ENCODE peak calls at places on chromosomes 6 and 20, in ten cellular contexts. Q is AG09309, I is endothelial cell of umbilical vein, A is cardiac fibroblast, G is NB4, N is cardiac muscle cell, M is A549, P is fibroblast of pulmonary artery, S is kidney, Z is suprapubic skin. O is an unnamed sample.

GRCh38 chr6:11535801-11536230 is 1.7 kb upstream of the TMEM170B start:
- DNase-seq in Q (no peak), Z (no peak), N (peak), I (peak), M (no peak), G (peak), A (peak), S (no peak), P (peak), O (peak)

GRCh38 chr6:32882879-32883250 is 28.9 kb downstream of the PSMB9 start:
- DNase-seq in P (peak), A (peak), G (no peak), Z (no peak), M (no peak), N (peak), I (no peak), S (no peak), Q (no peak), O (no peak)

GRCh38 chr6:79076160-79076559 is 1.9 kb downstream of the PHIP start:
- DNase-seq in P (peak), N (peak), G (peak), Z (no peak), S (no peak), A (peak), M (no peak), I (peak), Q (no peak), O (no peak)

GRCh38 chr6:148492654-148493290 is 150.1 kb downstream of the SASH1 start:
- DNase-seq in Q (no peak), P (peak), G (no peak), N (no peak), M (no peak), S (no peak), Z (no peak), I (no peak), A (no peak), O (no peak)

GRCh38 chr6:48212501-48212900 is 101.5 kb upstream of the PTCHD4 start:
- DNase-seq in Z (no peak), S (no peak), P (no peak), A (no peak), N (no peak), M (no peak), I (no peak), Q (no peak), G (no peak), O (no peak)

GRCh38 chr20:41279546-41280225 is 37.8 kb downstream of the ZHX3 start:
- DNase-seq in Z (no peak), P (no peak), A (no peak), Q (no peak), G (no peak), I (peak), N (no peak), M (no peak), S (no peak), O (no peak)

GRCh38 chr20:36090223-36090622 is 64.3 kb upstream of the EPB41L1 start:
- DNase-seq in G (no peak), I (no peak), Z (no peak), M (no peak), S (no peak), N (no peak), Q (no peak), A (no peak), P (no peak), O (no peak)

GRCh38 chr6:163427498-163428254 is 13.2 kb downstream of the QKI start:
- DNase-seq in G (peak), S (no peak), I (peak), A (peak), M (no peak), P (peak), Q (peak), Z (no peak), N (peak), O (peak)

GRCh38 chr20:38590682-38591483 is 9.9 kb downstream of the ADIG start:
- DNase-seq in M (no peak), S (no peak), I (no peak), Q (no peak), A (no peak), Z (no peak), N (no peak), P (no peak), G (no peak), O (no peak)

GRCh38 chr6:54366647-54367327 is 58.5 kb downstream of the TINAG start:
- DNase-seq in P (peak), I (peak), G (no peak), N (peak), Q (no peak), S (no peak), M (no peak), A (peak), Z (no peak), O (no peak)

GRCh38 chr20:53866787-53867740 is 203.3 kb downstream of the BCAS1 start:
- DNase-seq in N (peak), G (no peak), I (no peak), P (no peak), M (no peak), S (no peak), Q (no peak), Z (no peak), A (peak), O (no peak)

GRCh38 chr6:155142163-155142901 is 121.5 kb upstream of the CLDN20 start:
- DNase-seq in I (peak), P (peak), G (no peak), N (peak), S (no peak), Q (no peak), Z (no peak), A (no peak), M (no peak), O (no peak)

GRCh38 chr6:169169375-169169774 is 84.3 kb downstream of the THBS2 start:
- DNase-seq in A (peak), Z (no peak), G (no peak), P (peak), M (no peak), S (peak), I (no peak), Q (no peak), N (peak), O (no peak)

GRCh38 chr20:828987-829386 is 4.5 kb upstream of the FAM110A start:
- DNase-seq in M (no peak), N (peak), I (no peak), G (no peak), Q (no peak), Z (no peak), S (no peak), P (no peak), A (no peak), O (no peak)

GRCh38 chr6:40387871-40388264 is 199.3 kb downstream of the LRFN2 start:
- DNase-seq in A (no peak), S (no peak), P (no peak), M (no peak), I (no peak), N (no peak), G (no peak), Z (no peak), Q (no peak), O (no peak)

GRCh38 chr20:46142124-46142523 is 24.0 kb downstream of the CD40 start:
- DNase-seq in G (no peak), A (no peak), I (no peak), N (no peak), M (no peak), S (no peak), P (no peak), Q (no peak), Z (no peak), O (no peak)

GRCh38 chr6:38346291-38347079 is 293.2 kb downstream of the BTBD9 start:
- DNase-seq in P (peak), Z (no peak), G (no peak), I (peak), A (peak), S (no peak), N (peak), M (no peak), Q (peak), O (peak)

GRCh38 chr6:107786709-107787588 is 37.2 kb downstream of the SCML4 start:
- DNase-seq in S (no peak), A (no peak), Q (no peak), I (no peak), Z (no peak), G (no peak), M (no peak), N (no peak), P (no peak), O (no peak)

GRCh38 chr6:124535746-124536145 is 426.5 kb upstream of the RNF217 start:
- DNase-seq in A (peak), M (peak), I (peak), N (peak), S (no peak), Z (no peak), Q (no peak), P (peak), G (no peak), O (peak)

GRCh38 chr6:161138545-161139303 is 135.1 kb downstream of the AGPAT4 start:
- DNase-seq in Z (no peak), P (no peak), M (no peak), S (no peak), N (no peak), I (no peak), A (no peak), Q (no peak), G (no peak), O (no peak)

GRCh38 chr20:56343861-56344381 is 14.9 kb upstream of the FAM210B start:
- DNase-seq in I (peak), A (peak), Z (no peak), N (peak), S (peak), Q (no peak), G (peak), M (peak), P (peak), O (peak)

GRCh38 chr20:38270869-38271608 is 10.5 kb upstream of the KIAA1755 start:
- DNase-seq in P (peak), S (peak), M (peak), A (peak), Z (no peak), Q (peak), N (peak), I (peak), G (peak), O (peak)

GRCh38 chr20:18679020-18679419 is 91.2 kb downstream of the DTD1 start:
- DNase-seq in P (peak), G (no peak), M (no peak), S (no peak), I (no peak), Z (no peak), Q (no peak), N (peak), A (peak), O (peak)

GRCh38 chr20:38932457-38933120 is 6.4 kb downstream of the FAM83D start:
- DNase-seq in M (no peak), S (no peak), G (peak), I (peak), Z (no peak), Q (no peak), N (peak), A (peak), P (peak), O (peak)

GRCh38 chr6:142112451-142113061 is 20.2 kb upstream of the GJE1 start:
- DNase-seq in G (peak), S (no peak), P (peak), I (peak), A (peak), Z (peak), Q (peak), N (peak), M (peak), O (peak)

GRCh38 chr20:19802492-19803158 is 44.6 kb downstream of the RIN2 start:
- DNase-seq in M (peak), N (no peak), S (no peak), Q (no peak), A (peak), Z (no peak), I (peak), P (no peak), G (peak), O (no peak)

GRCh38 chr6:158026054-158026900 is 44.6 kb downstream of the SYNJ2 start:
- DNase-seq in Q (peak), A (peak), G (peak), S (peak), I (peak), P (peak), N (peak), M (peak), Z (peak), O (peak)

GRCh38 chr20:14069796-14070195 is 74.5 kb downstream of the MACROD2 start:
- DNase-seq in I (no peak), P (no peak), Z (no peak), G (peak), A (no peak), N (no peak), S (no peak), Q (no peak), M (no peak), O (peak)

GRCh38 chr20:40477805-40478204 is 211.2 kb downstream of the MAFB start:
- DNase-seq in S (no peak), I (no peak), N (no peak), Z (no peak), M (no peak), P (no peak), Q (no peak), A (no peak), G (no peak), O (no peak)

GRCh38 chr6:21100959-21101358 is 492.6 kb upstream of the SOX4 start:
- DNase-seq in N (no peak), G (no peak), P (no peak), Z (no peak), A (no peak), Q (no peak), I (no peak), S (no peak), M (no peak), O (no peak)

GRCh38 chr6:111171577-111172400 is 84.5 kb downstream of the SLC16A10 start:
- DNase-seq in G (no peak), S (no peak), Q (no peak), M (no peak), Z (no peak), I (no peak), A (no peak), P (no peak), N (no peak), O (no peak)

GRCh38 chr6:35173068-35174042 is 32.2 kb upstream of the TCP11 start:
- DNase-seq in Q (peak), I (no peak), S (no peak), Z (peak), A (peak), N (no peak), G (no peak), M (no peak), P (no peak), O (no peak)

GRCh38 chr20:17898548-17898994 is 70.0 kb downstream of the SNX5 start:
- DNase-seq in M (peak), G (peak), Z (peak), A (peak), N (peak), Q (no peak), I (peak), S (no peak), P (peak), O (peak)

GRCh38 chr6:143962644-143962929 is 45.5 kb downstream of the PLAGL1 start:
- DNase-seq in Q (peak), P (peak), Z (no peak), S (no peak), A (peak), M (no peak), N (peak), G (no peak), I (peak), O (peak)

GRCh38 chr20:21981607-21982344 is 276.3 kb downstream of the PAX1 start:
- DNase-seq in N (no peak), Q (peak), S (no peak), I (no peak), Z (no peak), M (no peak), A (peak), G (no peak), P (peak), O (no peak)

GRCh38 chr6:27136077-27136644 is 111.3 kb upstream of the PRSS16 start:
- DNase-seq in Q (no peak), G (no peak), A (no peak), I (no peak), S (no peak), Z (no peak), P (no peak), N (no peak), M (no peak), O (no peak)

GRCh38 chr6:10951675-10952282 is 64.9 kb downstream of the SYCP2L start:
- DNase-seq in P (peak), A (peak), N (peak), G (peak), I (peak), Z (no peak), Q (peak), S (no peak), M (peak), O (peak)

GRCh38 chr6:110360671-110361070 is 2.5 kb upstream of the METTL24 start:
- DNase-seq in M (no peak), I (no peak), Q (no peak), A (no peak), N (no peak), Z (no peak), S (no peak), G (no peak), P (no peak), O (no peak)

GRCh38 chr20:40339661-40340449 is 349.2 kb downstream of the MAFB start:
- DNase-seq in Z (no peak), Q (no peak), G (peak), S (no peak), I (no peak), A (no peak), N (no peak), M (no peak), P (no peak), O (no peak)

DNA sequence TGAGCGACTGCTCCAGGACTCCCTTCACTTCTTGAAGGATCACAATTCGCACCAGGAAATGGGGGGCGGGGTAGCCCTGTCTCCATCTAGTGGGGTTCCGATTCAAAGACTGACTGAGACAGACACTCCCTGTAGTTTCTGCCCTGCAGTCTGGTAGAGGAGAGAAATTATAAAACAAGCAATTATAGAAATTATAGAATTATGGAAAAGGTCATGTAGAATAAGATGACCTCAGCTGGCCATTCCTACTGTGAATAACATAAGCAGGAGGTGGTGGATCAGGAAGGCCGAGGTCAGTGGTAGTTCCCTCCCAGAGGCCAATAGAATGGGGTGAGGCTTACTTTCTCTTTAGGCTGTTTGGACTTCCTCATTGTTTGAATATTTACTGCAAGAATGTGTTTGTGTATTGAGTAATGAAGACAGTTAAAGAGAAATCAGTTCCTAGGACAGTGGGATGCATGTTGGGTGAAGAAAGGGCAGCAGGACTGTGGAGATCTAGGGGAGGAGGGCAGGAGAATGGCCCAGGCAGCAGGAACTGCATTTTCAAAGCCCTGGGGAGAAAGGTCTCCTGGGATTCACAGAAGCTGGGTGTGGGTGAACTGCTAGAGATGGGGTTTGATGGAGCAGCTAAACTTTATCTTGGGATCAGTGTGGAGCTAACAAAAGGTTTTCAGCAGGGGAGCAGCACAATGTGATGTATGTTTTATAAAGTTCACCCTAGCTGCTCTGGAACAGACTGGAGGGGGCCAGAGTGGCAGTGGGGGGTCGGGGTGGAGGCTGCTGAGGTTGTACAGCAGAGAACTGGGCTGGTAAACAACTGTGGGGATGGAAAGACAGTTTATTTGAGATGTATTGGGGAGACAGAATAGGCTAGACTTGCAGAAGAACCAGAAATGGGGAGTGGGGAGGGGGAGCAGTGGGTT is 2.1 kb downstream of the ZNF341 start:
- DNase-seq in P (peak), A (peak), Q (no peak), S (no peak), Z (no peak), G (peak), I (peak), M (peak), N (peak), O (no peak)
- TF ChIP-seq CTCF in P (no peak), A (no peak), Q (no peak), S (no peak), Z (no peak), G (peak), I (no peak), M (no peak), N (no peak), O (no peak)

GRCh38 chr6:43090557-43090952 is 14.4 kb downstream of the PTK7 start:
- DNase-seq in Q (peak), S (no peak), N (no peak), A (no peak), P (no peak), G (no peak), Z (no peak), I (no peak), M (no peak), O (no peak)
- H3K4me3 ChIP-seq in Q (no peak), S (no peak), N (no peak), A (no peak), P (no peak), G (no peak), Z (no peak), I (no peak), M (no peak), O (no peak)

DNA sequence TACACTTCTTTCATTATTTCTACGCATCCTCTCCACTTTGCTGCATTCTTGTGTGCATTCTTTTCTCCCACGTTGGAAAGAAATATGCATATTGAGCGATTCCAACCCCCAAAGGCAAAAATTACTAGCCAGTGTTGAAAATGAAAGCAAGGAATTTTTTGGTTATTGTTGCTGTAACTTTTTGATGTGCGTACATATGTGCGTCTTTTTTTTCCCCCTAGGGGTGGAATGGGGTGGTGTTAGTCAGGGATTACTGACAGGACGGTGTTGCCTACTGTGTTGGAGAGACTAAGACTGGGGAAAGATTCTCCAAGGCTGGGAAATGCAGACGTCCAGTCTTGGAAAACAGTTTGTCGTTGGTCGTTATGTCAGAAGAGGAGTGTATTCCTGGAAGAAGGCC is 44.2 kb upstream of the ESR1 start:
- DNase-seq in G (no peak), Z (no peak), S (no peak), Q (no peak), P (peak), N (peak), A (peak), I (no peak), M (no peak), O (peak)
- TF ChIP-seq CTCF in G (no peak), Z (peak), S (no peak), Q (peak), P (peak), N (peak), A (peak), I (peak), M (no peak), O (peak)

GRCh38 chr6:31354788-31355539 is 2.0 kb downstream of the HLA-B start:
- DNase-seq in G (no peak), M (no peak), Q (no peak), I (no peak), Z (no peak), P (no peak), N (no peak), S (no peak), A (no peak), O (no peak)
- H3K4me3 ChIP-seq in G (no peak), M (no peak), Q (no peak), I (no peak), Z (peak), P (no peak), N (no peak), S (peak), A (peak), O (no peak)

GRCh38 chr6:34062815-34063214 is 83.1 kb downstream of the GRM4 start:
- DNase-seq in S (no peak), I (no peak), A (no peak), G (no peak), Q (no peak), N (no peak), M (no peak), Z (no peak), P (no peak), O (no peak)
- TF ChIP-seq CTCF in S (no peak), I (peak), A (peak), G (peak), Q (no peak), N (no peak), M (no peak), Z (no peak), P (peak), O (peak)

DNA sequence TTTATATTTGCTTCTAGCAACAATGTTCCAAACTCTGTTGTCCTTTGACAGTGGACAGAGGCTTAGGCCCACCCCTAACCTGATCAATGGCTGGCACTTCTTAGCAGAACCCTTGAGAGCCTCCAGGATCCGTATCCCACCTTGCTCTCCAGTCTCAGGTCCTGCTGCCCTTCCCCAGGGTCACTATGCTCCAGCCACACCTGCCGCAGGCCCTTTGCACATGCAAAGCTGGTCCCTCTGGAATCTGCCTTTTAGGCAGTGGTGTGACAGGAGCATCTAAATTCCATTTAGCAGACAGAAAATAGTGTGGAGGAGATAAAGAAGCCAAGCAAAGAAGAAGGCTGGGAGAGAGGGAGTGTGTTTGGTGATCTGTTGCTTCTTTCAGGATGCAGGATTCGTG is 461.1 kb upstream of the SULF2 start:
- DNase-seq in A (no peak), G (no peak), M (no peak), N (no peak), P (no peak), Z (no peak), I (no peak), Q (no peak), S (no peak), O (no peak)
- H3K4me3 ChIP-seq in A (no peak), G (no peak), M (no peak), N (no peak), P (no peak), Z (no peak), I (no peak), Q (no peak), S (no peak), O (no peak)

O was measured in astrocyte of the cerebellum.